ENCODE peak calls at places on chromosomes 1 and 21, in five cellular contexts. One of them, this sample, is unnamed. For H3K36me3 and H3K4me1, the result is how much of the 10 kb centered on the place peaks cover.

GRCh38 chr1:29320541-29320940 is 84.2 kb downstream of the PTPRU start:
- DNase-seq in stomach: no peak
- DNase-seq in CD4-positive, alpha-beta memory T cell: no peak
- DNase-seq in hepatocyte: no peak
- DNase-seq in PC-3: no peak
- DNase-seq in this sample: no peak

GRCh38 chr1:34034029-34034428 is 131.0 kb downstream of the CSMD2 start:
- DNase-seq in stomach: no peak
- DNase-seq in CD4-positive, alpha-beta memory T cell: no peak
- DNase-seq in hepatocyte: no peak
- DNase-seq in PC-3: no peak
- DNase-seq in this sample: no peak

GRCh38 chr1:92516574-92516973 is 29.8 kb upstream of the GFI1 start:
- DNase-seq in stomach: no peak
- DNase-seq in CD4-positive, alpha-beta memory T cell: no peak
- DNase-seq in hepatocyte: no peak
- DNase-seq in PC-3: no peak
- DNase-seq in this sample: no peak

GRCh38 chr1:243543501-243543900 is 287.7 kb downstream of the SDCCAG8 start:
- DNase-seq in stomach: no peak
- DNase-seq in CD4-positive, alpha-beta memory T cell: no peak
- DNase-seq in hepatocyte: no peak
- DNase-seq in PC-3: no peak
- DNase-seq in this sample: no peak

GRCh38 chr1:46102769-46103476 is 29.5 kb downstream of the PIK3R3 start:
- DNase-seq in stomach: no peak
- DNase-seq in CD4-positive, alpha-beta memory T cell: no peak
- DNase-seq in hepatocyte: no peak
- DNase-seq in PC-3: peak
- DNase-seq in this sample: no peak

GRCh38 chr1:27318137-27318536 is 3.8 kb upstream of the TMEM222 start:
- DNase-seq in stomach: no peak
- DNase-seq in CD4-positive, alpha-beta memory T cell: no peak
- DNase-seq in hepatocyte: no peak
- DNase-seq in PC-3: no peak
- DNase-seq in this sample: no peak

GRCh38 chr1:115113781-115114180 is 24.5 kb upstream of the TSPAN2 start:
- DNase-seq in stomach: no peak
- DNase-seq in CD4-positive, alpha-beta memory T cell: no peak
- DNase-seq in hepatocyte: no peak
- DNase-seq in PC-3: peak
- DNase-seq in this sample: no peak

GRCh38 chr21:34615487-34615814 is 538 bp upstream of the RCAN1 start:
- DNase-seq in stomach: no peak
- DNase-seq in CD4-positive, alpha-beta memory T cell: no peak
- DNase-seq in hepatocyte: no peak
- DNase-seq in PC-3: no peak
- DNase-seq in this sample: no peak

GRCh38 chr21:27820342-27820741 is 853.5 kb upstream of the ADAMTS5 start:
- DNase-seq in stomach: no peak
- DNase-seq in CD4-positive, alpha-beta memory T cell: no peak
- DNase-seq in hepatocyte: no peak
- DNase-seq in PC-3: no peak
- DNase-seq in this sample: no peak

GRCh38 chr1:181173761-181174371 is 85.4 kb downstream of the IER5 start:
- DNase-seq in stomach: no peak
- DNase-seq in CD4-positive, alpha-beta memory T cell: no peak
- DNase-seq in hepatocyte: no peak
- DNase-seq in PC-3: no peak
- DNase-seq in this sample: no peak

GRCh38 chr1:114092118-114092517 is 61.6 kb downstream of the SYT6 start:
- DNase-seq in stomach: no peak
- DNase-seq in CD4-positive, alpha-beta memory T cell: no peak
- DNase-seq in hepatocyte: no peak
- DNase-seq in PC-3: no peak
- DNase-seq in this sample: no peak
- H3K36me3 ChIP-seq in stomach: under half
- H3K36me3 ChIP-seq in CD4-positive, alpha-beta memory T cell: under half
- H3K36me3 ChIP-seq in hepatocyte: under half
- H3K36me3 ChIP-seq in PC-3: under half
- H3K36me3 ChIP-seq in this sample: under half

GRCh38 chr1:84701366-84701765 is 11.1 kb upstream of the SSX2IP start:
- DNase-seq in stomach: no peak
- DNase-seq in CD4-positive, alpha-beta memory T cell: no peak
- DNase-seq in hepatocyte: no peak
- DNase-seq in PC-3: no peak
- DNase-seq in this sample: peak
- H3K4me3 ChIP-seq in stomach: no peak
- H3K4me3 ChIP-seq in CD4-positive, alpha-beta memory T cell: no peak
- H3K4me3 ChIP-seq in hepatocyte: no peak
- H3K4me3 ChIP-seq in PC-3: no peak
- H3K4me3 ChIP-seq in this sample: peak

GRCh38 chr21:36156339-36156814 is 247 bp upstream of the DOP1B start:
- DNase-seq in stomach: peak
- DNase-seq in CD4-positive, alpha-beta memory T cell: peak
- DNase-seq in hepatocyte: peak
- DNase-seq in PC-3: peak
- DNase-seq in this sample: peak
- H3K4me1 ChIP-seq in stomach: under half
- H3K4me1 ChIP-seq in CD4-positive, alpha-beta memory T cell: under half
- H3K4me1 ChIP-seq in hepatocyte: under half
- H3K4me1 ChIP-seq in PC-3: under half
- H3K4me1 ChIP-seq in this sample: under half

GRCh38 chr21:42423685-42424084 is 20.0 kb downstream of the UBASH3A start:
- DNase-seq in stomach: no peak
- DNase-seq in CD4-positive, alpha-beta memory T cell: no peak
- DNase-seq in hepatocyte: no peak
- DNase-seq in PC-3: no peak
- DNase-seq in this sample: no peak

GRCh38 chr21:42424848-42425602 is 21.3 kb downstream of the UBASH3A start:
- DNase-seq in stomach: no peak
- DNase-seq in CD4-positive, alpha-beta memory T cell: peak
- DNase-seq in hepatocyte: no peak
- DNase-seq in PC-3: no peak
- DNase-seq in this sample: no peak

GRCh38 chr21:42426876-42427480 is 23.3 kb downstream of the UBASH3A start:
- DNase-seq in stomach: no peak
- DNase-seq in CD4-positive, alpha-beta memory T cell: no peak
- DNase-seq in hepatocyte: peak
- DNase-seq in PC-3: no peak
- DNase-seq in this sample: no peak

GRCh38 chr21:42426424-42426823 is 22.7 kb downstream of the UBASH3A start:
- DNase-seq in stomach: no peak
- DNase-seq in CD4-positive, alpha-beta memory T cell: no peak
- DNase-seq in hepatocyte: no peak
- DNase-seq in PC-3: no peak
- DNase-seq in this sample: no peak

GRCh38 chr21:42425603-42425985 is 21.9 kb downstream of the UBASH3A start:
- DNase-seq in stomach: no peak
- DNase-seq in CD4-positive, alpha-beta memory T cell: peak
- DNase-seq in hepatocyte: no peak
- DNase-seq in PC-3: no peak
- DNase-seq in this sample: no peak
- H3K36me3 ChIP-seq in stomach: under half
- H3K36me3 ChIP-seq in CD4-positive, alpha-beta memory T cell: half or more
- H3K36me3 ChIP-seq in hepatocyte: under half
- H3K36me3 ChIP-seq in PC-3: under half
- H3K36me3 ChIP-seq in this sample: under half

DNA sequence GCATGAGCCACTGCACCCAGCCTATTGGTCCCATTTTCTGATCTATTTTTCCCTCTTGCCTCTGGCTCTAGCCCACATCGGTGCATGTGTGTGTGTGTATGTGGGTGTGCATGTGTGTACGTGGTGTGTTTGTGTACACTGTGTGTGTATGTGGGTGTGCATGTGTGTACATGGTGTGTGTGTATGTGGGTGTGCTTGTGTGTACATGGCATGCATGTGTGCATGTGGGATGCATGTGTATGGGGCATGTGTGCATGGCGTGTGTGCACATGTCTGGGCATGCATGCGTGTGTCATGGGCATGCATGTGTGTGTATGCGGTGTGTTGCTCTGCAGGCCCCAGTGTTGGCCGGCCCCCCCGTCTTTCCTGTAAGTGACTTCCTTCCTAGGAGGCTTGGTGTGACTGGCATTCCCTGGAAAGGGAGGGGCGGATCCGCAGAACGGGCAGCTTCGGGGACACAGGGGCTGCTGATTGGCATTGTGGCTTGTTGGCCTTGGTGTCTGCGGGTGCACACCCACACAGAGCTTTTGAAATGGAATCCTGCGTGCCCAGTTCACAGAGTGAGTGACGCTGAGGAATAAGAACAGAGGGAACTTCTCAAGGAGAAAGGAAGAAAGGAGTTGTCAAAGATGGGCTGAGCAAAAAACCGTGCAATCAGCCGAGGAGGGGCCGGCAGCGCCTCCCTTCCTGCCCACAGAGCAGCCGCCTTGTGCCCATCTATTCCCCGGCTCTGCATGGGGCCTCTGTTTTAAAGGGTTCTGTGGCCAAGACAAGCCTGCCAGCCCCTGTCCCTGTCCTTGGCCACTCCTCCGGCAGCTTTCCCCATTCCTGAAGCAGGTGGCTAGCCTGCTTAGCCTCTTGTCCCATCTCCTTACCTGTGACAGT is 8.0 kb downstream of the PDXK start:
- DNase-seq in stomach: no peak
- DNase-seq in CD4-positive, alpha-beta memory T cell: no peak
- DNase-seq in hepatocyte: no peak
- DNase-seq in PC-3: no peak
- DNase-seq in this sample: no peak
- H3K4me3 ChIP-seq in stomach: peak
- H3K4me3 ChIP-seq in CD4-positive, alpha-beta memory T cell: no peak
- H3K4me3 ChIP-seq in hepatocyte: no peak
- H3K4me3 ChIP-seq in PC-3: no peak
- H3K4me3 ChIP-seq in this sample: no peak

GRCh38 chr1:51689643-51690042 is 72.8 kb downstream of the OSBPL9 start:
- DNase-seq in stomach: no peak
- DNase-seq in CD4-positive, alpha-beta memory T cell: no peak
- DNase-seq in hepatocyte: no peak
- DNase-seq in PC-3: no peak
- DNase-seq in this sample: no peak

GRCh38 chr1:51697160-51697559 is 80.3 kb downstream of the OSBPL9 start:
- DNase-seq in stomach: no peak
- DNase-seq in CD4-positive, alpha-beta memory T cell: no peak
- DNase-seq in hepatocyte: no peak
- DNase-seq in PC-3: no peak
- DNase-seq in this sample: no peak

GRCh38 chr1:51690285-51690961 is 73.5 kb downstream of the OSBPL9 start:
- DNase-seq in stomach: no peak
- DNase-seq in CD4-positive, alpha-beta memory T cell: no peak
- DNase-seq in hepatocyte: peak
- DNase-seq in PC-3: peak
- DNase-seq in this sample: no peak

GRCh38 chr1:51691920-51692319 is 75.0 kb downstream of the OSBPL9 start:
- DNase-seq in stomach: no peak
- DNase-seq in CD4-positive, alpha-beta memory T cell: no peak
- DNase-seq in hepatocyte: no peak
- DNase-seq in PC-3: no peak
- DNase-seq in this sample: no peak

GRCh38 chr1:51693420-51694144 is 76.7 kb downstream of the OSBPL9 start:
- DNase-seq in stomach: no peak
- DNase-seq in CD4-positive, alpha-beta memory T cell: no peak
- DNase-seq in hepatocyte: no peak
- DNase-seq in PC-3: peak
- DNase-seq in this sample: no peak
- H3K4me1 ChIP-seq in stomach: under half
- H3K4me1 ChIP-seq in CD4-positive, alpha-beta memory T cell: under half
- H3K4me1 ChIP-seq in hepatocyte: under half
- H3K4me1 ChIP-seq in PC-3: under half
- H3K4me1 ChIP-seq in this sample: under half